ENCODE peak calls at places on chromosomes 6 and 20, in nine cellular contexts. K, D, W, F, T, L, J, I and X are unnamed samples.
A peak's percentile ranks its signal among the peaks of the same experiment; 100 is the strongest.

GRCh38 chr6:16783485-16783884 is 22.2 kb upstream of the ATXN1 start:
- DNase-seq in T (no peak), I (no peak), K (no peak), W (no peak), F (no peak), D (no peak), L (no peak), J (no peak), X (no peak)

GRCh38 chr6:125584468-125584939 is 164.9 kb upstream of the HEY2 start:
- DNase-seq in L (no peak), I (no peak), W (peak; percentile 29), F (peak; percentile 52), D (no peak), K (no peak), J (no peak), T (no peak), X (peak; percentile 65)

GRCh38 chr6:44431118-44431725 is 43.7 kb downstream of the CDC5L start:
- DNase-seq in L (peak; percentile 27), J (peak; percentile 39), D (peak; percentile 43), T (peak; percentile 80), K (peak; percentile 6), F (peak; percentile 45), W (peak; percentile 42), I (no peak), X (peak; percentile 39)

GRCh38 chr20:4369119-4369797 is 352.5 kb upstream of the PRND start:
- DNase-seq in K (no peak), J (no peak), W (no peak), I (no peak), L (no peak), F (no peak), T (no peak), D (no peak), X (no peak)

GRCh38 chr6:45377041-45377554 is 636 bp downstream of the SUPT3H start:
- DNase-seq in F (no peak), D (no peak), K (peak; percentile 57), T (no peak), W (no peak), J (no peak), I (peak; percentile 55), L (no peak), X (no peak)

GRCh38 chr20:8583209-8584106 is 451.4 kb downstream of the PLCB1 start:
- DNase-seq in F (no peak), J (no peak), L (no peak), T (peak; percentile 2), K (no peak), D (no peak), W (no peak), I (no peak), X (no peak)

GRCh38 chr6:38715016-38715809 is at the start of gene DNAH8:
- DNase-seq in I (no peak), F (no peak), K (no peak), W (no peak), J (no peak), T (no peak), D (no peak), L (no peak), X (peak; percentile 31)

GRCh38 chr20:40826699-40827098 is 137.7 kb upstream of the MAFB start:
- DNase-seq in W (no peak), L (no peak), K (no peak), D (no peak), J (no peak), F (no peak), I (no peak), T (no peak), X (no peak)

GRCh38 chr20:13670160-13670559 is 31.4 kb upstream of the TASP1 start:
- DNase-seq in L (no peak), I (no peak), D (no peak), J (no peak), W (no peak), K (no peak), F (no peak), T (no peak), X (no peak)

GRCh38 chr6:2245954-2246863 is 804 bp upstream of the GMDS start:
- DNase-seq in D (peak; percentile 11), K (peak; percentile 17), T (peak; percentile 93), L (peak; percentile 39), J (no peak), I (peak; percentile 15), F (peak; percentile 77), W (no peak), X (no peak)

GRCh38 chr20:1005452-1006027 is 3.4 kb upstream of the RSPO4 start:
- DNase-seq in T (peak; percentile 70), W (no peak), L (no peak), J (no peak), K (no peak), D (no peak), F (peak; percentile 66), I (no peak), X (peak; percentile 43)

GRCh38 chr20:46894579-46894958 is at the start of gene EYA2:
- DNase-seq in J (no peak), D (no peak), T (peak; percentile 30), L (no peak), I (no peak), W (peak; percentile 17), K (no peak), F (peak; percentile 65), X (peak; percentile 66)

GRCh38 chr6:2999621-3000455 is at the start of gene NQO2:
- DNase-seq in L (peak; percentile 91), I (peak; percentile 72), T (peak; percentile 97), K (peak; percentile 86), D (peak; percentile 34), W (peak; percentile 95), J (no peak), F (peak; percentile 98), X (peak; percentile 97)

GRCh38 chr6:16491666-16492322 is 253.4 kb downstream of the GMPR start:
- DNase-seq in K (no peak), J (no peak), T (no peak), D (no peak), F (no peak), L (no peak), W (no peak), I (no peak), X (no peak)

GRCh38 chr6:129353067-129353466 is 356.9 kb downstream of the ARHGAP18 start:
- DNase-seq in K (no peak), L (no peak), I (no peak), D (no peak), J (no peak), T (peak; percentile 25), W (no peak), F (no peak), X (no peak)

GRCh38 chr6:151370509-151371078 is 20.8 kb downstream of the ZBTB2 start:
- DNase-seq in J (no peak), L (no peak), I (no peak), W (no peak), K (no peak), D (no peak), F (no peak), T (no peak), X (no peak)

GRCh38 chr20:7113577-7114466 is 346.3 kb downstream of the BMP2 start:
- DNase-seq in I (no peak), K (no peak), F (peak; percentile 61), D (no peak), T (peak; percentile 30), L (no peak), J (peak; percentile 10), W (peak; percentile 57), X (peak; percentile 70)

GRCh38 chr20:44394520-44395182 is 39.2 kb downstream of the HNF4A start:
- DNase-seq in L (no peak), K (no peak), T (no peak), W (no peak), D (no peak), J (no peak), I (no peak), F (no peak), X (no peak)

DNA sequence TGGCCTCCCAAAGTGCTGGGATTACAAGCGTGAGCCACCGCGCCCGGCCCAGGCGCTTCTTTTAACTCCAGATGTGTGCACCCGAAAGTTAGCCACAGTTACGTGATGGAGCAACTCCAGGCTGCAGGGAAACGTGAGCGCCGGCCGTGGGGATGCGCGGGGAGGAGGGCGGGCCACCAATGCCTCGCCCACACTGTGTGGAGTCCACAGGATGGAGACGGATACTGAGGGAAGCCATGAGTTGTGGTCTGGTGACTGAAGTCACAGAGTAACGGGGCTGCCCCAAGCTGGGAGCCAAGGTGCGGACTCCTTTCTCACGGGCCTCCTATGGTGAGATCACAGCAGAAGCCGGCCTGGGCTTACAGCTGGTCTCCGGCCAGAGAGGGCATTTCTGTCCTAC is 23.2 kb downstream of the YTHDF1 start:
- DNase-seq in I (no peak), K (no peak), F (no peak), L (no peak), W (no peak), T (no peak), J (no peak), D (no peak), X (no peak)
- TF ChIP-seq CTCF in I (no peak), K (no peak), F (no peak), L (no peak), W (no peak), T (no peak), J (no peak), D (no peak), X (no peak)

GRCh38 chr6:169884158-169884557 is 132.7 kb downstream of the ERMARD start:
- DNase-seq in F (no peak), K (no peak), W (no peak), D (no peak), I (no peak), T (no peak), J (no peak), L (no peak), X (no peak)
- TF ChIP-seq CTCF in F (no peak), K (no peak), W (no peak), D (no peak), I (no peak), T (no peak), J (no peak), L (no peak), X (no peak)

DNA sequence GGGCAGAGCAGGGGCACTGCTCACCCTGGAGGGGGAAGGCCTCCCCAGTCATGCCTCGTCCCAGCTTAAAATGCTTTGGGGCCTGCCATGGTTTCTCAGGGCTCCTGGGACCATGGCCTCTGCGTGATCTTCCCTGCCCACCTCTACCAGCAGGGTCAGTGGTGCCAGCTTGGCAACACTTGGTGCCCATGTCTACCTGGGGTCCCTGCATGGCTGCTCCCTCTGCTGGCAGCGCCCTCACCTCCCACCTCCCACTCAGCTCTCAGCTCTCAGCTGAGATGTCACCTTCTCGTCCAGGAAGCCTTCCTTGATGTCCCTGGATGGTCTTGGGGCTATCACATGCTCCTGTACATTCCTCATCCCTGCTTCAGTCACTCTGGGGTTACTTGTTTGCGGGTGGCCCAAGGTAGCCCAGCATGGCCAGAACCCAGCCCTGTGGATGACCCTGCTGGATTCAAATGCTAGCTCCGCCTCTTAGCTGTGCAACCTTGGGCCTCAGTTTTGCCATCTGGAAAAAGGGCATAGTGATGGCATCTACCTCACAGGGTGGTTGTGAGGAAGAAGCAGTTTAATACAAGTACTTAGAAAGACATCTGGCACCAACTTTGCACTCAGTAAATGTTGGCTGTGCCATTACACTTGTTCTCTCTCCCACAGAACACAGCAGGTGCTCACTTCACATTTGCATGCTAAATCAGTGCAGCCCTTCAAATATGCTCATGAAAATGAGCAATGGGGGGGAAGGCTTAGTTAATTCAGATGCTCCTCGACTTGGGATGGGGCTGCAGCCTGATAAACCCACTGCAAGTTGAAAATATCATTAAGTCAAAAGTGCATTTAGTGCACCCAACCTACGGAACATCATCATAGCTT is 53.5 kb upstream of the PTPN1 start:
- DNase-seq in J (no peak), F (no peak), K (no peak), I (no peak), T (no peak), W (no peak), L (no peak), D (no peak), X (no peak)
- TF ChIP-seq CTCF in J (peak; percentile 5), F (peak; percentile 41), K (no peak), I (no peak), T (no peak), W (no peak), L (no peak), D (peak; percentile 30), X (no peak)

GRCh38 chr6:117840541-117840983 is 66.5 kb upstream of the SLC35F1 start:
- DNase-seq in T (peak; percentile 33), D (no peak), F (peak; percentile 31), L (no peak), I (no peak), J (no peak), K (no peak), W (peak; percentile 52), X (no peak)
- TF ChIP-seq CTCF in T (no peak), D (peak; percentile 48), F (no peak), L (no peak), I (no peak), J (no peak), K (no peak), W (peak; percentile 84), X (peak; percentile 72)